ENCODE peak calls at places on chromosomes 3 and 15, in four cellular contexts. K is GM12878, G is HepG2, S is K562. D is an unnamed sample.

GRCh38 chr3:55269096-55269495 is 218.0 kb downstream of the WNT5A start:
- DNase-seq in K (no peak), G (no peak), S (no peak), D (no peak)

GRCh38 chr3:183500349-183500748 is 55.2 kb downstream of the KLHL6 start:
- DNase-seq in K (no peak), G (no peak), S (no peak), D (no peak)

GRCh38 chr3:167941234-167941995 is 154.3 kb downstream of the GOLIM4 start:
- DNase-seq in K (no peak), G (no peak), S (peak), D (no peak)

GRCh38 chr15:55403531-55403930 is 4.6 kb downstream of the CCPG1 start:
- DNase-seq in K (no peak), G (peak), S (peak), D (no peak)

GRCh38 chr15:52284164-52284563 is 11.4 kb downstream of the MYO5C start:
- DNase-seq in K (no peak), G (no peak), S (no peak), D (peak)

GRCh38 chr3:180529778-180530177 is 72.2 kb upstream of the TTC14 start:
- DNase-seq in K (no peak), G (no peak), S (no peak), D (no peak)

GRCh38 chr3:43296565-43296964 is 10.2 kb downstream of the SNRK start:
- DNase-seq in K (no peak), G (no peak), S (peak), D (no peak)

GRCh38 chr3:53768478-53769459 is 77.5 kb downstream of the CHDH start:
- DNase-seq in K (no peak), G (no peak), S (no peak), D (no peak)

GRCh38 chr15:49247556-49248102 is 77.6 kb downstream of the GALK2 start:
- DNase-seq in K (no peak), G (no peak), S (no peak), D (no peak)

GRCh38 chr3:20222274-20222673 is 36.3 kb upstream of the SGO1 start:
- DNase-seq in K (no peak), G (no peak), S (no peak), D (no peak)

GRCh38 chr15:60021589-60022378 is 17.7 kb downstream of the FOXB1 start:
- DNase-seq in K (no peak), G (no peak), S (no peak), D (no peak)

GRCh38 chr15:36481156-36481555 is 98.3 kb upstream of the CDIN1 start:
- DNase-seq in K (no peak), G (no peak), S (no peak), D (no peak)

GRCh38 chr15:72047020-72047419 is 70.9 kb downstream of the MYO9A start:
- DNase-seq in K (no peak), G (no peak), S (no peak), D (no peak)

GRCh38 chr3:155334897-155335883 is 41.7 kb upstream of the STRIT1 start:
- DNase-seq in K (peak), G (no peak), S (peak), D (no peak)
- TF ChIP-seq MYC in K (no peak), G (no peak), S (peak), D (no peak)

DNA sequence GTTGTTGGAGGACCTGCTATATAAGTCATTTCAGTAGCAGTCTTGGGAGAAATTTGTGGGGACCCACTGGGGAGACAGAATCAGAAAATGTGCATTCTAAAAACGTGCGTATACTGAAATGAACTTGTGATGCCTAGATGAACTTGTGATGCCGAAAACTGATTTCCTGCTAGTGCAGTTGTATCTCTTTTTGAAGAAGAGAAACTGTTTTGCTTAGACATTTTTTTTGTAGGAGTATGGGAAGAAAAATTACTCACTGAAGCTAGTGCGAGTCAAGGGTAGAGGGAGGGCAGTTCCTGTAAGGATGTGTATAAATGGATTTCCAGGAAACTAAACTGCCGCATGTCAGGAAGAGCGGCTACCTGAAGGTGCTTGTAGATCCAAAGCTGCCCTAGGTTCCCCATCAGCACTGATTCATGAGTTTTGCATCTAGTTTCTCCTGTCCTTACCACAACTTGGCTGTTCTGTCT is 25.4 kb downstream of the CD200 start:
- DNase-seq in K (no peak), G (no peak), S (no peak), D (no peak)
- TF ChIP-seq CHD4 in K (no peak), G (no peak), S (no peak), D (no peak)

GRCh38 chr3:12170207-12170606 is 11.5 kb upstream of the TIMP4 start:
- DNase-seq in K (no peak), G (no peak), S (no peak), D (no peak)
- TF ChIP-seq MYC in K (no peak), G (no peak), S (no peak), D (no peak)

GRCh38 chr3:34511891-34512290 is 713.5 kb downstream of the PDCD6IP start:
- DNase-seq in K (no peak), G (no peak), S (no peak), D (no peak)
- TF ChIP-seq CHD4 in K (no peak), G (no peak), S (no peak), D (no peak)

GRCh38 chr15:62805502-62805901 is 237.0 kb upstream of the TPM1 start:
- DNase-seq in K (no peak), G (no peak), S (no peak), D (no peak)

GRCh38 chr15:62809968-62810260 is 232.6 kb upstream of the TPM1 start:
- DNase-seq in K (no peak), G (no peak), S (no peak), D (no peak)

GRCh38 chr15:62807539-62808130 is 234.9 kb upstream of the TPM1 start:
- DNase-seq in K (no peak), G (no peak), S (no peak), D (no peak)

GRCh38 chr15:62812515-62812835 is 230.1 kb upstream of the TPM1 start:
- DNase-seq in K (no peak), G (no peak), S (no peak), D (no peak)

GRCh38 chr15:62809106-62809967 is 233.2 kb upstream of the TPM1 start:
- DNase-seq in K (no peak), G (peak), S (no peak), D (no peak)
- TF ChIP-seq MYC in K (no peak), G (no peak), S (no peak), D (no peak)

DNA sequence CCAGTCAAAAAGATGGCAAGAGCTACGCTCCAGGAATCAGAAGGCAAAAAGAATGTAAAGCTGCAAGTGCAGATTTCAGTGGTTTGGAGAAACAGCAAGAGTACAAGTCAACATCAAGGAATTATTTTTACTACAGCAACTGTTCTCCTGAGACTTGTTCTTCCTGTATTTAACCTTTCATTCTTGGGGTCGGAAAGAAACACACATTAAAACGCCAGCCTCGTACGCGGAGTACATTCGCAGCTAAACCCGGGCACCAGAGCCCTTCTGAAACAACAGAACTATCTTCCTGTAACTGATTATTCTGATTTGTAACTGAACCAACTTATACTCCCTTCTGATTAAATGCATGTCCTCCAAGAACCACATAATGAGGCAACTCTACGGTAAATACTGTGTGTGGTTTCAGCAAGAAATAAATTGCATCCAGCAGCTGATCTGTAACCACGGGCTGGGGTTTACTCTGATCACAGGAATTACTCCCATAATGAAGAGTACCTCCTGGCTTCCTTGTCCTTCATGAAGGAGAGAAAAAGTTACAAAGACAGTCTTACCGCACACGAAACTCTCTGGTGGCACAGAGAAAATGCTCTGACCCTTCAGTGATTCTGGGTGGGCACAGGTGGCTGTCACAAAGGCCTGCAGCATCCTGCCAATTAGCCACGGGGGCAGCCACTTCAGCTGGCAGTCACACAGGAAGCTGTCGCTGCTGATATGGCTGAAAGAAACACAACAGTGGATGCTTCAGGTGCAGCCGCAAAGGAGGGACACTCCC is 107.1 kb downstream of the LRIG1 start:
- DNase-seq in K (peak), G (no peak), S (no peak), D (no peak)
- TF ChIP-seq CHD4 in K (no peak), G (no peak), S (no peak), D (no peak)

DNA sequence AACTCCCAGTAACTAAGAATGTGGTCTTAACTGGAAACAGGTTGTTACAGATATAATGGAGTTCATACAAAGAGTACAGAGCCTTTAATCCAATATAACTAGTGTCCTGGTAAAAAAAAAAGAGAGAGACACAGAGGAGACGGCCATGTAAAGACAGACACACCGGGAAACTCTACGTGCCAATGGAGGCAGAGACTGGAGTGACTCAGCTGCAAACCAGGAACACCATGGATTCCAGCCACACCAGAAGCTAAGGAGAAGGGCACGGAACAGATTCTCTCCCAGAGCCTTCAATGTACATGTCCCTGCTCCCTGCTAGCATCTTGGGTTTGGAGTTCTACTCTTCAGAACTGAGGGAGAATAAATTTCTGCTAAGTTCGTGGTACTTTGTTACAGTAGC is 4.5 kb downstream of the RNF168 start:
- DNase-seq in K (no peak), G (no peak), S (no peak), D (no peak)
- TF ChIP-seq MYC in K (no peak), G (no peak), S (no peak), D (no peak)